ENCODE peak calls at places on chromosomes 12 and 14, in ten cellular contexts. One of them, this sample, is unnamed. For H3K4me1, the result is how much of the 10 kb centered on the place peaks cover.

GRCh38 chr12:85740190-85740589 is 96.0 kb downstream of the RASSF9 start:
- DNase-seq in K562: no peak
- DNase-seq in body of pancreas: no peak
- DNase-seq in heart left ventricle: no peak
- DNase-seq in aorta: no peak
- DNase-seq in iPS DF 6.9: no peak
- DNase-seq in stomach: no peak
- DNase-seq in CD8-positive, alpha-beta T cell: no peak
- DNase-seq in neural progenitor cell: no peak
- DNase-seq in tibial artery: no peak
- DNase-seq in this sample: no peak

GRCh38 chr12:99722690-99723486 is 75.3 kb downstream of the GARIN6 start:
- DNase-seq in body of pancreas: peak
- DNase-seq in aorta: no peak
- DNase-seq in iPS DF 6.9: peak
- DNase-seq in heart left ventricle: no peak
- DNase-seq in tibial artery: no peak
- DNase-seq in stomach: no peak
- DNase-seq in CD8-positive, alpha-beta T cell: no peak
- DNase-seq in K562: no peak
- DNase-seq in neural progenitor cell: peak
- DNase-seq in this sample: no peak

GRCh38 chr12:23462546-23462945 is 486.9 kb downstream of the SOX5 start:
- DNase-seq in body of pancreas: no peak
- DNase-seq in K562: no peak
- DNase-seq in neural progenitor cell: no peak
- DNase-seq in aorta: no peak
- DNase-seq in heart left ventricle: no peak
- DNase-seq in tibial artery: no peak
- DNase-seq in stomach: no peak
- DNase-seq in CD8-positive, alpha-beta T cell: no peak
- DNase-seq in iPS DF 6.9: no peak
- DNase-seq in this sample: no peak

GRCh38 chr12:46246021-46246700 is 22.7 kb downstream of the SLC38A1 start:
- DNase-seq in body of pancreas: no peak
- DNase-seq in iPS DF 6.9: no peak
- DNase-seq in tibial artery: no peak
- DNase-seq in aorta: no peak
- DNase-seq in neural progenitor cell: no peak
- DNase-seq in CD8-positive, alpha-beta T cell: peak
- DNase-seq in heart left ventricle: no peak
- DNase-seq in stomach: no peak
- DNase-seq in K562: no peak
- DNase-seq in this sample: no peak

GRCh38 chr12:131072446-131073230 is 118.9 kb downstream of the ADGRD1 start:
- DNase-seq in body of pancreas: no peak
- DNase-seq in CD8-positive, alpha-beta T cell: no peak
- DNase-seq in K562: no peak
- DNase-seq in iPS DF 6.9: no peak
- DNase-seq in aorta: peak
- DNase-seq in neural progenitor cell: no peak
- DNase-seq in stomach: peak
- DNase-seq in heart left ventricle: no peak
- DNase-seq in tibial artery: peak
- DNase-seq in this sample: no peak

GRCh38 chr12:112140728-112141127 is 15.4 kb downstream of the TRAFD1 start:
- DNase-seq in K562: no peak
- DNase-seq in stomach: peak
- DNase-seq in iPS DF 6.9: no peak
- DNase-seq in CD8-positive, alpha-beta T cell: no peak
- DNase-seq in body of pancreas: no peak
- DNase-seq in aorta: no peak
- DNase-seq in tibial artery: no peak
- DNase-seq in heart left ventricle: no peak
- DNase-seq in neural progenitor cell: no peak
- DNase-seq in this sample: no peak

GRCh38 chr14:93936245-93936644 is 9.1 kb downstream of the FAM181A start:
- DNase-seq in iPS DF 6.9: no peak
- DNase-seq in K562: peak
- DNase-seq in CD8-positive, alpha-beta T cell: no peak
- DNase-seq in aorta: no peak
- DNase-seq in tibial artery: no peak
- DNase-seq in body of pancreas: peak
- DNase-seq in stomach: no peak
- DNase-seq in heart left ventricle: no peak
- DNase-seq in neural progenitor cell: peak
- DNase-seq in this sample: no peak

GRCh38 chr12:59077153-59077930 is 157.0 kb upstream of the LRIG3 start:
- DNase-seq in K562: no peak
- DNase-seq in neural progenitor cell: peak
- DNase-seq in tibial artery: no peak
- DNase-seq in iPS DF 6.9: no peak
- DNase-seq in body of pancreas: peak
- DNase-seq in heart left ventricle: no peak
- DNase-seq in aorta: no peak
- DNase-seq in CD8-positive, alpha-beta T cell: no peak
- DNase-seq in stomach: peak
- DNase-seq in this sample: peak

DNA sequence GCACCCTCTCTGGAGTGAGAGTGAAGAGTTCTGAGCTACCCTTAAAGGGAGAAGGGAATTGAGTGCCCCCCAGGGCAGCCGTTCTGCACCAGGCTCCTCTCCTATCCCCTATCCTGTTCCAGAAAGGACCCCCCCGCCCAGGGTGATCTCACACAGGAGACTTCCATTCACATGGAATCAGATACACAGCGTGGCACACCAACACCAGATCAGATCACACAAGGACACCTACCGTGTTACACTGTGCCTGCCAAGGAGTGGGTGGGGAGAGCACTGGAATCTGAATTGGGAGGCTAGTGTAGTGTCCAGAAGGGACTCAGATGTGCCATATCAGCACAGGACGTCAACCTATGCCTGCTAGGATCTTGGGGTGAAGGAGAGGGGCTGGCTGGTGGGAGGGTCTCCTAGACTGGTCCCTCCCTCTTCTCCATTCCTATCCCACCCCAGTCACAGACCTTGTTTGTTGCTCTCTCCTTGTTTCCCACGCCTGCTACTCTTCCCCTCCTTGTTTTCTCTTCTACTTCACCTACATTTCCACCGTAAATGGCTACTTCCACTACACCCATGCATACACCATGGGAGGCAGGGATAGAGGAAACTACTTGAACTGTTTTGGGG is 2.3 kb downstream of the PTMS start:
- DNase-seq in neural progenitor cell: peak
- DNase-seq in iPS DF 6.9: no peak
- DNase-seq in body of pancreas: no peak
- DNase-seq in stomach: no peak
- DNase-seq in CD8-positive, alpha-beta T cell: no peak
- DNase-seq in heart left ventricle: no peak
- DNase-seq in K562: no peak
- DNase-seq in tibial artery: no peak
- DNase-seq in aorta: no peak
- DNase-seq in this sample: no peak
- H3K4me1 ChIP-seq in neural progenitor cell: half or more
- H3K4me1 ChIP-seq in iPS DF 6.9: under half
- H3K4me1 ChIP-seq in body of pancreas: under half
- H3K4me1 ChIP-seq in stomach: half or more
- H3K4me1 ChIP-seq in CD8-positive, alpha-beta T cell: under half
- H3K4me1 ChIP-seq in heart left ventricle: half or more
- H3K4me1 ChIP-seq in K562: under half
- H3K4me1 ChIP-seq in tibial artery: half or more
- H3K4me1 ChIP-seq in aorta: under half
- H3K4me1 ChIP-seq in this sample: under half

DNA sequence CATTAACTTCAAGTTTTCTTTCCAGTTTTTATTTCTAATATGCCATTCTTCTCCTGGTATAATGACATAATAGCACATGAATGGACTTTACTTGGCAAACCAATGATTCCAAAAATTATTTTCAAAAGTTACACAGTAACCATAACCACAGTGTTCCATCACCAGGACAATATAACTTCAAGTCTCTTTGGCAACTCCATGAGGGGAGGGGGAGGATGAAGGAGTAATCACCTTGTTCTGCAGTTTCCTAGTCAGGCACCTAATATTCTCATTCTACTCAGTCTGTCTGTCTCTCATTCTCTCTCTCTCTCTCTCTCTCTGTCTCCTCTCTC is 66.6 kb downstream of the BTG1 start:
- DNase-seq in neural progenitor cell: no peak
- DNase-seq in body of pancreas: no peak
- DNase-seq in aorta: no peak
- DNase-seq in iPS DF 6.9: no peak
- DNase-seq in stomach: no peak
- DNase-seq in K562: no peak
- DNase-seq in heart left ventricle: no peak
- DNase-seq in CD8-positive, alpha-beta T cell: no peak
- DNase-seq in tibial artery: no peak
- DNase-seq in this sample: peak
- H3K4me1 ChIP-seq in neural progenitor cell: under half
- H3K4me1 ChIP-seq in body of pancreas: half or more
- H3K4me1 ChIP-seq in aorta: under half
- H3K4me1 ChIP-seq in iPS DF 6.9: under half
- H3K4me1 ChIP-seq in stomach: under half
- H3K4me1 ChIP-seq in K562: under half
- H3K4me1 ChIP-seq in heart left ventricle: half or more
- H3K4me1 ChIP-seq in CD8-positive, alpha-beta T cell: under half
- H3K4me1 ChIP-seq in tibial artery: under half
- H3K4me1 ChIP-seq in this sample: under half

GRCh38 chr12:120239776-120240494 is 25.6 kb downstream of the PXN start:
- DNase-seq in tibial artery: no peak
- DNase-seq in heart left ventricle: no peak
- DNase-seq in iPS DF 6.9: no peak
- DNase-seq in aorta: no peak
- DNase-seq in neural progenitor cell: no peak
- DNase-seq in K562: no peak
- DNase-seq in stomach: no peak
- DNase-seq in CD8-positive, alpha-beta T cell: no peak
- DNase-seq in body of pancreas: no peak
- DNase-seq in this sample: no peak
- H3K4me1 ChIP-seq in tibial artery: half or more
- H3K4me1 ChIP-seq in heart left ventricle: half or more
- H3K4me1 ChIP-seq in iPS DF 6.9: under half
- H3K4me1 ChIP-seq in aorta: under half
- H3K4me1 ChIP-seq in neural progenitor cell: under half
- H3K4me1 ChIP-seq in K562: under half
- H3K4me1 ChIP-seq in stomach: half or more
- H3K4me1 ChIP-seq in CD8-positive, alpha-beta T cell: half or more
- H3K4me1 ChIP-seq in body of pancreas: under half
- H3K4me1 ChIP-seq in this sample: half or more

DNA sequence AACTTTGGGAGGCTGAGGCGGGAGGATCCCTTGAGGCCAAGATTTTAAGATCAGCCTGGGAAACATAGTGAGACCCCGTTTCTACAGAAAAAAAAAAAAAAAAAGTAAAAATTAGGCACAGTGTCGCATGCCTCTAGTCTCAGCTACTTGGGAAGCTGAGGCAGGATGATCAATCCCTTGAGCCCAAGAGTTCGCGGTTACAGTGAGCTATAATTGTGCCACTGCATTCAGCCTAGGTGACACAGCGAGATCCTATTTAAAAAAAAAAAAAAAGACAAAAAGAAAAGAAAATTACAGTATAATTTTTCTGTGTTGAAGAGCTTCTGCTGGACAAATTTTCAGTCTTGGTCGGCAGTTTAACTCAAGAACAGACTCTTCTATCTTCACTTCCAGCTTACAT is 133.9 kb upstream of the FGD4 start:
- DNase-seq in tibial artery: no peak
- DNase-seq in body of pancreas: no peak
- DNase-seq in aorta: no peak
- DNase-seq in stomach: no peak
- DNase-seq in K562: no peak
- DNase-seq in neural progenitor cell: no peak
- DNase-seq in CD8-positive, alpha-beta T cell: no peak
- DNase-seq in iPS DF 6.9: no peak
- DNase-seq in heart left ventricle: no peak
- DNase-seq in this sample: no peak
- H3K4me1 ChIP-seq in tibial artery: under half
- H3K4me1 ChIP-seq in body of pancreas: under half
- H3K4me1 ChIP-seq in aorta: under half
- H3K4me1 ChIP-seq in stomach: under half
- H3K4me1 ChIP-seq in K562: under half
- H3K4me1 ChIP-seq in neural progenitor cell: under half
- H3K4me1 ChIP-seq in CD8-positive, alpha-beta T cell: under half
- H3K4me1 ChIP-seq in iPS DF 6.9: under half
- H3K4me1 ChIP-seq in heart left ventricle: under half
- H3K4me1 ChIP-seq in this sample: under half

This sample was measured in foreskin keratinocyte.